ENCODE peak calls at places on chromosome 11, in six cellular contexts. G is activated CD4-positive, alpha-beta T cell treated with anti-CD3 and anti-CD28 coated beads, Interleukin-2, amount 10 ng/mL, durations not matched to agents 7 days and 5 days; T is CD8-positive, alpha-beta memory T cell; S is AG09309; K is fibroblast of lung; E is fibroblast of pulmonary artery. U is an unnamed sample.

GRCh38 chr11:76803811-76804600 is 20.9 kb downstream of the TSKU start:
- DNase-seq in G (peak), T (no peak), S (no peak), K (peak), E (peak), U (peak)

GRCh38 chr11:127017482-127017881 is 16.9 kb upstream of the KIRREL3 start:
- DNase-seq in G (no peak), T (no peak), S (peak), K (peak), E (peak), U (no peak)

GRCh38 chr11:14974723-14975587 is 2.8 kb upstream of the CALCA start:
- DNase-seq in G (peak), T (no peak), S (no peak), K (peak), E (peak), U (peak)

GRCh38 chr11:119380816-119381185 is 689 bp downstream of the USP2 start:
- DNase-seq in G (no peak), T (no peak), S (no peak), K (no peak), E (no peak), U (no peak)

GRCh38 chr11:19772480-19772879 is 59.8 kb downstream of the NAV2 start:
- DNase-seq in G (no peak), T (no peak), S (no peak), K (no peak), E (no peak), U (no peak)

GRCh38 chr11:17735823-17736772 is 1.5 kb downstream of the KCNC1 start:
- DNase-seq in G (no peak), T (no peak), S (no peak), K (no peak), E (no peak), U (no peak)

GRCh38 chr11:45745065-45745811 is 59.7 kb upstream of the SLC35C1 start:
- DNase-seq in G (no peak), T (no peak), S (no peak), K (no peak), E (peak), U (no peak)

GRCh38 chr11:23509023-23509422 is 648.7 kb upstream of the CCDC179 start:
- DNase-seq in G (no peak), T (no peak), S (peak), K (peak), E (peak), U (no peak)

GRCh38 chr11:1553808-1554594 is 18.1 kb downstream of the DUSP8 start:
- DNase-seq in G (no peak), T (no peak), S (no peak), K (no peak), E (no peak), U (no peak)

GRCh38 chr11:114061053-114062049 is 1.8 kb downstream of the ZBTB16 start:
- DNase-seq in G (no peak), T (no peak), S (no peak), K (no peak), E (peak), U (peak)